ENCODE peak calls at places on chromosome 3, in eight cellular contexts. One of them, this sample, is unnamed.

GRCh38 chr3:5009506-5010100 is 30.4 kb downstream of the BHLHE40 start:
- DNase-seq in fibroblast of lung: no peak
- DNase-seq in activated CD8-positive, alpha-beta memory T cell treated with anti-CD3 and anti-CD28 coated beads, Interleukin-2, amount 10 ng/mL, durations not matched to agents 7 days and 5 days: no peak
- DNase-seq in RCC 7860: no peak
- DNase-seq in GM04504: no peak
- DNase-seq in RPMI7951: peak
- DNase-seq in body of pancreas: no peak
- DNase-seq in neural progenitor cell: no peak
- DNase-seq in this sample: no peak

GRCh38 chr3:127673191-127674098 is 693 bp downstream of the ABTB1 start:
- DNase-seq in activated CD8-positive, alpha-beta memory T cell treated with anti-CD3 and anti-CD28 coated beads, Interleukin-2, amount 10 ng/mL, durations not matched to agents 7 days and 5 days: peak
- DNase-seq in neural progenitor cell: peak
- DNase-seq in fibroblast of lung: peak
- DNase-seq in body of pancreas: peak
- DNase-seq in RCC 7860: no peak
- DNase-seq in GM04504: no peak
- DNase-seq in RPMI7951: peak
- DNase-seq in this sample: peak

GRCh38 chr3:66633564-66633963 is 132.7 kb upstream of the LRIG1 start:
- DNase-seq in neural progenitor cell: no peak
- DNase-seq in GM04504: no peak
- DNase-seq in RPMI7951: no peak
- DNase-seq in activated CD8-positive, alpha-beta memory T cell treated with anti-CD3 and anti-CD28 coated beads, Interleukin-2, amount 10 ng/mL, durations not matched to agents 7 days and 5 days: no peak
- DNase-seq in fibroblast of lung: no peak
- DNase-seq in RCC 7860: no peak
- DNase-seq in body of pancreas: no peak
- DNase-seq in this sample: no peak

GRCh38 chr3:53806182-53807116 is 39.8 kb downstream of the CHDH start:
- DNase-seq in activated CD8-positive, alpha-beta memory T cell treated with anti-CD3 and anti-CD28 coated beads, Interleukin-2, amount 10 ng/mL, durations not matched to agents 7 days and 5 days: no peak
- DNase-seq in fibroblast of lung: peak
- DNase-seq in body of pancreas: peak
- DNase-seq in RCC 7860: peak
- DNase-seq in GM04504: peak
- DNase-seq in RPMI7951: peak
- DNase-seq in neural progenitor cell: no peak
- DNase-seq in this sample: peak

GRCh38 chr3:20340324-20340928 is 154.4 kb upstream of the SGO1 start:
- DNase-seq in activated CD8-positive, alpha-beta memory T cell treated with anti-CD3 and anti-CD28 coated beads, Interleukin-2, amount 10 ng/mL, durations not matched to agents 7 days and 5 days: peak
- DNase-seq in body of pancreas: peak
- DNase-seq in RPMI7951: peak
- DNase-seq in neural progenitor cell: peak
- DNase-seq in GM04504: peak
- DNase-seq in RCC 7860: peak
- DNase-seq in fibroblast of lung: peak
- DNase-seq in this sample: peak

GRCh38 chr3:152279474-152279873 is 10.7 kb downstream of the MBNL1 start:
- DNase-seq in RCC 7860: no peak
- DNase-seq in fibroblast of lung: no peak
- DNase-seq in activated CD8-positive, alpha-beta memory T cell treated with anti-CD3 and anti-CD28 coated beads, Interleukin-2, amount 10 ng/mL, durations not matched to agents 7 days and 5 days: no peak
- DNase-seq in neural progenitor cell: no peak
- DNase-seq in body of pancreas: no peak
- DNase-seq in GM04504: no peak
- DNase-seq in RPMI7951: no peak
- DNase-seq in this sample: no peak

GRCh38 chr3:160697628-160698382 is 20.8 kb downstream of the ARL14 start:
- DNase-seq in RPMI7951: peak
- DNase-seq in GM04504: peak
- DNase-seq in body of pancreas: no peak
- DNase-seq in RCC 7860: no peak
- DNase-seq in fibroblast of lung: peak
- DNase-seq in activated CD8-positive, alpha-beta memory T cell treated with anti-CD3 and anti-CD28 coated beads, Interleukin-2, amount 10 ng/mL, durations not matched to agents 7 days and 5 days: no peak
- DNase-seq in neural progenitor cell: no peak
- DNase-seq in this sample: peak

GRCh38 chr3:90184861-90185260 is 1077.4 kb downstream of the EPHA3 start:
- DNase-seq in body of pancreas: no peak
- DNase-seq in neural progenitor cell: no peak
- DNase-seq in fibroblast of lung: peak
- DNase-seq in activated CD8-positive, alpha-beta memory T cell treated with anti-CD3 and anti-CD28 coated beads, Interleukin-2, amount 10 ng/mL, durations not matched to agents 7 days and 5 days: no peak
- DNase-seq in GM04504: no peak
- DNase-seq in RCC 7860: peak
- DNase-seq in RPMI7951: peak
- DNase-seq in this sample: no peak

GRCh38 chr3:48428863-48429415 is 947 bp downstream of the PLXNB1 start:
- DNase-seq in RPMI7951: no peak
- DNase-seq in body of pancreas: peak
- DNase-seq in activated CD8-positive, alpha-beta memory T cell treated with anti-CD3 and anti-CD28 coated beads, Interleukin-2, amount 10 ng/mL, durations not matched to agents 7 days and 5 days: no peak
- DNase-seq in RCC 7860: no peak
- DNase-seq in GM04504: no peak
- DNase-seq in fibroblast of lung: peak
- DNase-seq in neural progenitor cell: peak
- DNase-seq in this sample: no peak

GRCh38 chr3:195818301-195818700 is 6.6 kb upstream of the MUC4 start:
- DNase-seq in GM04504: no peak
- DNase-seq in RPMI7951: no peak
- DNase-seq in fibroblast of lung: no peak
- DNase-seq in body of pancreas: no peak
- DNase-seq in activated CD8-positive, alpha-beta memory T cell treated with anti-CD3 and anti-CD28 coated beads, Interleukin-2, amount 10 ng/mL, durations not matched to agents 7 days and 5 days: no peak
- DNase-seq in neural progenitor cell: no peak
- DNase-seq in RCC 7860: no peak
- DNase-seq in this sample: no peak

This sample was measured in AG08396.